ENCODE peak calls at places on chromosomes 16 and 17, in six cellular contexts. F, H, P, J, L and Q are unnamed samples. For H3K4me1, the result is how much of the 10 kb centered on the place peaks cover.

GRCh38 chr17:67855504-67856324 is 30.4 kb downstream of the BPTF start:
- DNase-seq in F (no peak), J (no peak), P (no peak), L (no peak), H (peak), Q (no peak)

GRCh38 chr16:67228034-67228785 is 1.3 kb downstream of the TMEM208 start:
- DNase-seq in L (no peak), J (no peak), P (no peak), H (no peak), F (no peak), Q (no peak)

GRCh38 chr17:43601280-43602050 is 55.3 kb upstream of the ETV4 start:
- DNase-seq in F (no peak), P (no peak), L (no peak), J (no peak), H (no peak), Q (peak)

GRCh38 chr16:57186630-57187507 is 740 bp downstream of the RSPRY1 start:
- DNase-seq in J (peak), L (peak), F (peak), H (peak), P (peak), Q (no peak)

GRCh38 chr16:90054554-90054953 is 22.6 kb downstream of the PRDM7 start:
- DNase-seq in H (no peak), F (no peak), P (no peak), J (no peak), L (no peak), Q (no peak)

GRCh38 chr16:8863594-8864424 is 5.0 kb downstream of the CARHSP1 start:
- DNase-seq in L (no peak), F (peak), H (no peak), J (no peak), P (no peak), Q (no peak)

GRCh38 chr17:71071837-71072236 is 902.5 kb downstream of the KCNJ2 start:
- DNase-seq in L (peak), P (no peak), J (peak), H (no peak), F (no peak), Q (peak)

GRCh38 chr17:7897090-7897489 is 8.5 kb downstream of the CHD3 start:
- DNase-seq in F (no peak), L (no peak), P (no peak), H (no peak), J (no peak), Q (no peak)

GRCh38 chr16:11631214-11631613 is 37.0 kb upstream of the SNN start:
- DNase-seq in F (no peak), J (no peak), H (no peak), P (no peak), L (no peak), Q (no peak)

GRCh38 chr17:44062871-44063270 is 3.6 kb downstream of the LSM12 start:
- DNase-seq in L (no peak), F (no peak), J (no peak), P (no peak), H (no peak), Q (no peak)

GRCh38 chr17:83155128-83156081 is 76.0 kb downstream of the METRNL start:
- DNase-seq in P (no peak), L (peak), J (no peak), F (peak), H (no peak), Q (peak)

GRCh38 chr17:82317394-82318168 is at the start of gene CD7:
- DNase-seq in J (no peak), H (no peak), L (no peak), P (no peak), F (no peak), Q (no peak)

GRCh38 chr16:53433930-53434435 is 288 bp upstream of the RBL2 start:
- DNase-seq in L (no peak), F (no peak), H (peak), J (peak), P (no peak), Q (no peak)

GRCh38 chr17:69761767-69762321 is 313.2 kb upstream of the KCNJ16 start:
- DNase-seq in P (no peak), L (no peak), F (no peak), J (peak), H (no peak), Q (peak)

GRCh38 chr16:75007443-75007842 is 8.6 kb downstream of the ZNRF1 start:
- DNase-seq in L (no peak), J (no peak), F (no peak), P (no peak), H (no peak), Q (no peak)
- TF ChIP-seq CTCF in L (no peak), J (no peak), F (no peak), P (no peak), H (no peak), Q (no peak)

GRCh38 chr16:80016689-80017088 is 416.2 kb upstream of the MAF start:
- DNase-seq in H (no peak), P (no peak), J (no peak), F (no peak), L (no peak), Q (no peak)
- H3K4me1 ChIP-seq in H (under half), P (under half), J (under half), F (under half), L (under half), Q (under half)

GRCh38 chr17:42388381-42389134 is at the start of gene STAT3:
- DNase-seq in J (peak), H (peak), L (peak), F (peak), P (peak), Q (peak)
- H3K4me2 ChIP-seq in J (peak), H (peak), L (peak), F (peak), P (peak), Q (peak)

DNA sequence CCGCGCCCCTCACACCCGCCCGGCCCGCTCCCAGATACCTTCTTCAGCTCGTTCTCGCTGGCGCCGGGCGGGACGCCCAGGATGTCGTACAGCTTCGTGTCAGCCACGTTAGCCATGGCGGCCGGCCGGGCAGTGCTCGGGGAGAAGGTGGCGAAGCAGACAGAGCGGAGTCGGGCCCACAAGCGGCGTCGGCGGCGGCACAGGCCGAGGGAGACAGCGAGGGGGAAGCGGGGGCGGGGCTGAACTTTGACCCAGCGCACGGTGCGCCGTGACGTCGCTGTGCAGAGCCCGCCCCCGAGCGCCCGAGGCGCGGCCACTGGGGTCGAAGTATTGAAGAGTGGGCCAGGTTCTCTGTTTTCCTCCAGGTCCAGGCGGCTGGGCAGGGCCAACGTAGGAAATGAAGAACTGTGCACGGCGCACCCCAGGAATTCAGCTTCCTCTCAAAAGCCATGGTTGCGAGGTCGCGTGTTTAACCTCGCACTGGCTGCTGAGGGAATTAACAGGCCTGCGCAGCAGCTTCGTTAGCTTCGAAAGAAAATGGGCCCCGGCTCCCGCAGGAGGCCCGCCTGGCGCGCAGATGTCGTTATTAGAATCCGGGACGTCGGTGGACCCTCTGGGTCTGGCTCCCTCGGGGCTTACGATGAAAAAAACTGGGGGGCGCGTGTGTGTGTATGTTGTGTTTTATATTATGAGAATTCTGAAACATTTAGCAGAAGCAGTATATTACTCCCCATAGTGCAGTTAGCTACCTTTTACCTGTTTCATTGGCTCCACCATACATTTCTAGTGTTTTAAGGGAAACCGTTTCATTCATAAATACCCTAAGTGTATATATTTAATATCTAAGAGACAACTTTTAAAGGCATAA is at the start of gene DNAJA2:
- DNase-seq in L (peak), J (peak), F (peak), P (peak), H (peak), Q (peak)
- TF ChIP-seq CTCF in L (no peak), J (peak), F (no peak), P (no peak), H (no peak), Q (no peak)

GRCh38 chr17:29113334-29113733 is 66.9 kb downstream of the MYO18A start:
- DNase-seq in P (no peak), F (no peak), H (peak), L (no peak), J (no peak), Q (no peak)

GRCh38 chr17:29111816-29112499 is 68.2 kb downstream of the MYO18A start:
- DNase-seq in F (peak), J (peak), H (peak), P (peak), L (peak), Q (peak)

GRCh38 chr17:29110372-29110757 is 67.4 kb downstream of the PIPOX start:
- DNase-seq in H (no peak), P (no peak), J (no peak), F (no peak), L (no peak), Q (no peak)

GRCh38 chr17:29114141-29114540 is 66.1 kb downstream of the MYO18A start:
- DNase-seq in P (no peak), J (no peak), F (no peak), H (no peak), L (no peak), Q (no peak)

GRCh38 chr17:29112780-29113295 is 67.4 kb downstream of the MYO18A start:
- DNase-seq in P (no peak), F (no peak), L (no peak), H (no peak), J (no peak), Q (peak)
- H3K4me1 ChIP-seq in P (under half), F (under half), L (under half), H (under half), J (under half), Q (under half)

GRCh38 chr17:77264617-77265230 is 124.0 kb downstream of the SEC14L1 start:
- DNase-seq in L (no peak), H (no peak), J (no peak), F (peak), P (no peak), Q (no peak)
- H3K4me2 ChIP-seq in L (no peak), H (no peak), J (no peak), F (no peak), P (no peak), Q (no peak)

GRCh38 chr17:47838636-47839035 is 2.4 kb downstream of the SCRN2 start:
- DNase-seq in L (no peak), P (no peak), F (no peak), J (no peak), H (no peak), Q (no peak)

GRCh38 chr17:47839899-47840741 is 953 bp downstream of the SCRN2 start:
- DNase-seq in P (no peak), H (no peak), J (no peak), F (no peak), L (no peak), Q (no peak)

GRCh38 chr17:47839071-47839470 is 2.0 kb downstream of the SCRN2 start:
- DNase-seq in H (no peak), F (no peak), J (no peak), P (no peak), L (no peak), Q (no peak)

GRCh38 chr17:47841488-47842308 is 625 bp upstream of the SCRN2 start:
- DNase-seq in H (no peak), F (no peak), P (peak), L (no peak), J (no peak), Q (no peak)

DNA sequence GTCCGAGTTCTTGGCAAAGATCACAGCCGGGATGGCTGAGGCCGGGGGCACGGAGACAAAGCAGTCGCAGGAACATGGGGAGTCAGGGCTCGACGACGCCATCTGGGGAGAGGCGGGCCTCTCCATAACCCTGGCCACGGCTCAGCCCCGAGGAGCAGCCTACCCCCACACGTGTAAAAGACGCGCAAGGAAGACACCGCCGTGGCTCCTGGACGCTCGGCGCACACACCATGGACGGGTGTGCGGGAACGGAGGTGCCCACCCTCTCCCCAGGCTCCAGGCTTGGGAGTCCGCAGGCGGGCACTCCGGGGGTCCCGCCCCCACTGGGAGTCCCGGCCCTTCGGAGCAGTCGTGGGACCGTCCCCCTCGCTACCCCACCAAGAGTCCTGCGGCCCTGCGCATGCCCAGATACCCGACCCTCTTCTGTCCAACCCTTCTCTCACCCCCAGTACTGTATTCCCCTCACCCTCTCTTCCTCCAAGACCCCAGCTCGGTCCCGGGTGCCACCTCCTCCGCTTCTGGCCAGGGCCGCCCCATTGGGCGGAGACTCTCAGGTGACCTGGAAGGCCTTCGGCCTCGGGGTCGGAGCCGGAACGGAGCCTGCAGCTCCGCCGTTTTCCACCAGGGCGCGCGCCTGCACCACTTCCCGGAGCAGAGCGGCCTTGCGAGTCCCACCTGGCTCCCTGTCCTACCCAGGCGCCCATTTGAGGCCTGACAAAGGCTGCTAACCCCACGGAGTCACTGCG is at the start of gene SCRN2:
- DNase-seq in J (peak), H (peak), F (peak), L (peak), P (peak), Q (peak)
- TF ChIP-seq CTCF in J (peak), H (peak), F (peak), L (peak), P (peak), Q (peak)